ENCODE peak calls at places on chromosome 22, in nine cellular contexts. O is endothelial cell, Y is cardiac muscle cell, V is fibroblast of lung, T is left ventricle myocardium inferior, X is testis, R is fibroblast of the aortic adventitia, B is neural progenitor cell, N is A549. S is an unnamed sample.

GRCh38 chr22:42368379-42369249 is 63.6 kb downstream of the NFAM1 start:
- DNase-seq in O (no peak), Y (no peak), V (no peak), T (peak; percentile 23), X (peak; percentile 20), R (no peak), B (peak; percentile 76), N (no peak), S (no peak)

GRCh38 chr22:37932821-37933578 is 20.4 kb downstream of the C22orf23 start:
- DNase-seq in O (no peak), Y (no peak), V (no peak), T (no peak), X (peak; percentile 27), R (no peak), B (no peak), N (no peak), S (no peak)

GRCh38 chr22:18085188-18085587 is 7.4 kb downstream of the PEX26 start:
- DNase-seq in O (no peak), Y (no peak), V (peak; percentile 20), T (no peak), X (no peak), R (peak; percentile 49), B (no peak), N (no peak), S (no peak)

GRCh38 chr22:35479359-35479758 is 61.3 kb upstream of the RASD2 start:
- DNase-seq in O (no peak), Y (no peak), V (no peak), T (no peak), X (no peak), R (no peak), B (no peak), N (no peak), S (no peak)

GRCh38 chr22:49286236-49286760 is 541.4 kb downstream of the BRD1 start:
- DNase-seq in O (no peak), Y (no peak), V (no peak), T (no peak), X (no peak), R (no peak), B (no peak), N (no peak), S (no peak)

GRCh38 chr22:44719586-44720368 is 17.8 kb downstream of the PRR5 start:
- DNase-seq in O (no peak), Y (no peak), V (no peak), T (peak; percentile 40), X (peak; percentile 75), R (no peak), B (no peak), N (no peak), S (no peak)

GRCh38 chr22:27063381-27063780 is 406.0 kb downstream of the MIAT start:
- DNase-seq in O (no peak), Y (peak; percentile 6), V (no peak), T (no peak), X (no peak), R (peak; percentile 7), B (no peak), N (no peak), S (no peak)

GRCh38 chr22:37806409-37807338 is 1.1 kb upstream of the GCAT start:
- DNase-seq in O (peak; percentile 35), Y (peak; percentile 46), V (peak; percentile 52), T (no peak), X (peak; percentile 49), R (peak; percentile 35), B (peak; percentile 49), N (no peak), S (no peak)

GRCh38 chr22:48744967-48745841 is 1082.5 kb downstream of the BRD1 start:
- DNase-seq in O (peak; percentile 1), Y (no peak), V (no peak), T (no peak), X (peak; percentile 6), R (no peak), B (no peak), N (no peak), S (peak; percentile 81)

GRCh38 chr22:21710156-21710555 is 25.4 kb downstream of the YPEL1 start:
- DNase-seq in O (no peak), Y (no peak), V (no peak), T (no peak), X (no peak), R (no peak), B (no peak), N (no peak), S (no peak)

GRCh38 chr22:17199131-17199731 is 20.0 kb downstream of the ADA2 start:
- DNase-seq in O (peak; percentile 68), Y (peak; percentile 84), V (peak; percentile 71), T (peak; percentile 30), X (peak; percentile 69), R (peak; percentile 78), B (peak; percentile 90), N (no peak), S (no peak)

GRCh38 chr22:45087802-45088201 is 75.9 kb upstream of the NUP50 start:
- DNase-seq in O (no peak), Y (no peak), V (peak; percentile 39), T (no peak), X (no peak), R (no peak), B (no peak), N (no peak), S (no peak)

GRCh38 chr22:37824674-37825641 is 1.8 kb downstream of the GALR3 start:
- DNase-seq in O (no peak), Y (peak; percentile 40), V (peak; percentile 50), T (no peak), X (peak; percentile 49), R (peak; percentile 9), B (peak; percentile 77), N (no peak), S (no peak)

GRCh38 chr22:27507066-27507715 is 294.4 kb downstream of the MN1 start:
- DNase-seq in O (no peak), Y (peak; percentile 68), V (peak; percentile 50), T (no peak), X (no peak), R (peak; percentile 72), B (no peak), N (no peak), S (no peak)

GRCh38 chr22:37633082-37633692 is 6.3 kb upstream of the SH3BP1 start:
- DNase-seq in O (no peak), Y (peak; percentile 14), V (no peak), T (no peak), X (no peak), R (no peak), B (no peak), N (no peak), S (no peak)

GRCh38 chr22:45692549-45692948 is 20.9 kb downstream of the ATXN10 start:
- DNase-seq in O (no peak), Y (peak; percentile 57), V (peak; percentile 73), T (no peak), X (no peak), R (peak; percentile 73), B (no peak), N (no peak), S (no peak)

DNA sequence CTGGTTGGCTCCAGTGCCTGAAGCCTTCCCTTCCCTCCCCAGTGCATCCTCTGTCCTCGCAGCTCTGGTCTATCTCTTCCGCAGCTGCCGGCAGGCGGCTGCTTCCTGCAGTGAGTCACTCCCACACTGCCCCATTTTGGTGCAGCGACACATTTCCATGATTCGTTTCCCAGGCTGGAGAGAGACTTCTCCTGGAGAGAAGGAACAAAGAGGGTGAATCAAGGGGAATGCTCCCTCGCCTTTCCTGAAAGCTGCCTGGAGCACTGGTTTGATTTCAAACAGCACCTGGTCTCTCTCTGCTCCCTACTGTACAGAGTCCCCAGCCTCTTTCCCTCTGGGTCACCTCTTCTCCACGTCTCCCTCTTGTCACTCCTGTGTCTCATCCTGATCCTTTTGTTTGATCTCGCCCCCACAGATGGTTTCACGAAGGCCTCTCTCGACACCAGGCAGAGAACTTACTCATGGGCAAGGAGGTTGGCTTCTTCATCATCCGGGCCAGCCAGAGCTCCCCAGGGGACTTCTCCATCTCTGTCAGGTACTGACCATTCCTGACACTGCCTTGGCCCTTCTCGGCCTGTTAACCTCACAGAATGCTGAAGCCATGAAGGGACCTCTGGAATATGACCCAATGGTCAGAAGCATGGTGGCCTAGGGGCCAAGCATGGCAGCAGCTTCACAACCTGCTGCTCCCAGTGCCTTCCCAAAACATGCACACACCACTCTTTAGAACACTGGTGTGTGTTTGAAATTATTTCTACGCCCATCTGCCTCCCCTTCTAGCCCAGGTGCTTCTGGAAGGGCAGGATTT is at the start of gene TMA7B:
- DNase-seq in O (peak; percentile 42), Y (peak; percentile 70), V (peak; percentile 74), T (no peak), X (peak; percentile 48), R (peak; percentile 33), B (peak; percentile 61), N (peak; percentile 15), S (no peak)
- TF ChIP-seq CTCF in O (no peak), Y (peak; percentile 54), V (peak; percentile 12), T (peak; percentile 36), X (peak; percentile 29), R (peak; percentile 41), B (peak; percentile 30), N (no peak), S (peak; percentile 36)

DNA sequence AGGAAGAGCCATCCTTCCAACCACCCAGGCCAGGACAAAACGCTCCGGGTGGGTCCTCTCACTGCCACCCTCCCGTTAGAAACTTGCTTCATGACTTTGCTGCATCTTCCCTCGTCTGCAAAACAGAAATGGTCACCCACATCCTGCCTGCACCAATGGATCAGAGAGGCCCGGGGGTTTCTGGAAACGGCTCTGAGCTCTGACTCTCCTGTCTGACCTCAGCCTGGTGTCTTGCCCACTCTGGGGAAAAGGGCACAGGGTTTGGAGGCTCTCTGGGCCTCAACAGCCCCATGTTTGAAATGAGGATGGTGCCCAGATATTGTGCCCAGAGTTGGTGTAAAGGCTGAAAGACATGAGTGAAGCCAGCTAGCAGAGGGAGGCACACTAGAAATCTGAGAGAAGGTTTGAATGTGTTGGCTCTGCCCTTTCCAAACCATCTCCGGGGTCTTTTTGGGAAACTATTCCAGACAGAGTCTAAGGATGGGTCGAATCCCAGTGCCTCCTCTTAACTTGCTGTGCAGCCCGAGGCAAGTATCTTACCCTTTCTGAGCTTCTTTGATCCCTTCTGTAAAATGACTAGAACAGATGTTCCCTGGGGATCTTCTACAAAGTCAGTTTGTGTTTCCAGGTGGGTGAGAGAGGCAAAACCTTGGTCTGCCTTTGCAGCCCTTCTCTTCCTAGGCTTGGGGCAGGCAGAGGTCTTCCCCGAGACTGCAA is 2.1 kb downstream of the CRYBB3 start:
- DNase-seq in O (no peak), Y (no peak), V (no peak), T (no peak), X (no peak), R (no peak), B (no peak), N (no peak), S (no peak)
- TF ChIP-seq CTCF in O (no peak), Y (no peak), V (no peak), T (no peak), X (no peak), R (no peak), B (no peak), N (no peak), S (no peak)

GRCh38 chr22:43592470-43592869 is 180.7 kb downstream of the MPPED1 start:
- DNase-seq in O (peak; percentile 50), Y (peak; percentile 3), V (no peak), T (no peak), X (peak; percentile 33), R (peak; percentile 0), B (peak; percentile 78), N (no peak), S (no peak)
- TF ChIP-seq CTCF in O (no peak), Y (no peak), V (no peak), T (peak; percentile 17), X (no peak), R (peak; percentile 8), B (peak; percentile 69), N (no peak), S (no peak)

DNA sequence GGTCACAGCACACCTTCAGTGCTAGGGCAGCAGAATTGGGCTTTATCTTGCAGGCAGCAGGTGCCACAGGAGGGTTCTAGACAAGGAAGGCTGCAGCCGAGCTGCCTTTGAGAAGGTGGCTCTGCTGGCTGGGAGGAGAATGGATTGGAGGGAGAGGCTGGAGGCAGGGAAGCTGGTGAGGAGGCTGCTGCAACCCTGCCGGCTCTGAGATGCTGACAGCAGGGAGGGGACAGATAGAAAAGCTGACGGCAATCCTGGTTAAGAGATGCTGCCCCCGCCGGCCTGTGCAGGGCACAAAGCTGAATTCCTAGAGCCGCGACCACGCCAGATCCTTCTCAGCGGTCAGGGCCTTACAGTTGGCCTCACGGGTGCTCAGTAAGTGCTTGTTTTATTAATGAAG is 105.4 kb downstream of the CACNA1I start:
- DNase-seq in O (no peak), Y (no peak), V (no peak), T (no peak), X (no peak), R (no peak), B (peak; percentile 43), N (no peak), S (no peak)
- TF ChIP-seq CTCF in O (no peak), Y (no peak), V (no peak), T (no peak), X (no peak), R (no peak), B (no peak), N (no peak), S (no peak)

S was measured in osteocyte.